ENCODE peak calls at places on chromosomes 5 and 9, in five cellular contexts. Y, H, Z, S and W are unnamed samples.
A peak's percentile ranks its signal among the peaks of the same experiment; 100 is the strongest.

GRCh38 chr5:156934450-156935211 is 28.4 kb downstream of the TIMD4 start:
- DNase-seq in Y (peak; percentile 49), H (peak; percentile 49), Z (no peak), S (peak; percentile 46), W (no peak)

GRCh38 chr5:179613460-179614071 is 9.9 kb downstream of the HNRNPH1 start:
- DNase-seq in Y (no peak), H (no peak), Z (no peak), S (no peak), W (no peak)

GRCh38 chr9:35333551-35333950 is 156.4 kb upstream of the RUSC2 start:
- DNase-seq in Y (no peak), H (no peak), Z (peak; percentile 52), S (no peak), W (no peak)

GRCh38 chr9:132537352-132537751 is 45.1 kb upstream of the BARHL1 start:
- DNase-seq in Y (no peak), H (no peak), Z (no peak), S (no peak), W (no peak)

GRCh38 chr5:111223086-111223789 is 946 bp upstream of the CAMK4 start:
- DNase-seq in Y (no peak), H (no peak), Z (no peak), S (peak; percentile 36), W (no peak)

GRCh38 chr5:73363911-73364730 is 84.5 kb downstream of the FOXD1 start:
- DNase-seq in Y (no peak), H (no peak), Z (peak; percentile 78), S (no peak), W (no peak)

GRCh38 chr5:171424726-171425125 is 5.3 kb downstream of the FGF18 start:
- DNase-seq in Y (no peak), H (no peak), Z (no peak), S (no peak), W (no peak)

GRCh38 chr5:75367401-75367800 is 30.4 kb downstream of the HMGCR start:
- DNase-seq in Y (no peak), H (no peak), Z (peak; percentile 21), S (no peak), W (no peak)

GRCh38 chr5:151617841-151618710 is 26.9 kb upstream of the FAT2 start:
- DNase-seq in Y (no peak), H (no peak), Z (no peak), S (no peak), W (no peak)

GRCh38 chr5:2259494-2260107 is 376.9 kb upstream of the IRX4 start:
- DNase-seq in Y (no peak), H (no peak), Z (no peak), S (no peak), W (no peak)

GRCh38 chr9:23117621-23118020 is 671.0 kb downstream of the DMRTA1 start:
- DNase-seq in Y (no peak), H (no peak), Z (peak; percentile 87), S (no peak), W (no peak)

GRCh38 chr9:112867275-112867991 is 23.2 kb downstream of the SLC46A2 start:
- DNase-seq in Y (no peak), H (no peak), Z (peak; percentile 71), S (no peak), W (no peak)

GRCh38 chr9:133956520-133957076 is 35.5 kb downstream of the VAV2 start:
- DNase-seq in Y (no peak), H (peak; percentile 65), Z (no peak), S (no peak), W (no peak)

GRCh38 chr5:43352916-43353315 is 39.7 kb upstream of the HMGCS1 start:
- DNase-seq in Y (no peak), H (no peak), Z (no peak), S (no peak), W (no peak)

GRCh38 chr5:118069452-118069851 is 918.9 kb downstream of the DTWD2 start:
- DNase-seq in Y (no peak), H (no peak), Z (no peak), S (no peak), W (no peak)

GRCh38 chr9:126261584-126262356 is 64.9 kb upstream of the MVB12B start:
- DNase-seq in Y (no peak), H (no peak), Z (no peak), S (no peak), W (no peak)

GRCh38 chr9:126114850-126115460 is 211.7 kb upstream of the MVB12B start:
- DNase-seq in Y (no peak), H (no peak), Z (no peak), S (peak; percentile 22), W (no peak)

GRCh38 chr5:44051591-44051990 is 337.6 kb downstream of the FGF10 start:
- DNase-seq in Y (no peak), H (no peak), Z (no peak), S (peak; percentile 16), W (no peak)

GRCh38 chr9:128554155-128554862 is 1.9 kb downstream of the SPTAN1 start:
- DNase-seq in Y (peak; percentile 14), H (peak; percentile 72), Z (peak; percentile 73), S (no peak), W (no peak)

GRCh38 chr5:83048277-83048676 is 28.9 kb downstream of the TMEM167A start:
- DNase-seq in Y (no peak), H (no peak), Z (no peak), S (no peak), W (no peak)

GRCh38 chr9:119370816-119371215 is 1.6 kb upstream of the BRINP1 start:
- DNase-seq in Y (no peak), H (peak; percentile 60), Z (no peak), S (no peak), W (no peak)

GRCh38 chr5:148393390-148393741 is 9.6 kb downstream of the FBXO38 start:
- DNase-seq in Y (no peak), H (no peak), Z (no peak), S (peak; percentile 77), W (no peak)

GRCh38 chr5:160150381-160150780 is 31.1 kb upstream of the PWWP2A start:
- DNase-seq in Y (no peak), H (no peak), Z (no peak), S (no peak), W (no peak)

GRCh38 chr5:154780128-154780527 is 25.0 kb downstream of the LARP1 start:
- DNase-seq in Y (no peak), H (no peak), Z (no peak), S (no peak), W (no peak)

GRCh38 chr5:135737701-135738563 is 96.5 kb upstream of the SLC25A48 start:
- DNase-seq in Y (no peak), H (no peak), Z (no peak), S (no peak), W (no peak)

GRCh38 chr9:98251554-98251953 is 3.9 kb downstream of the TBC1D2 start:
- DNase-seq in Y (no peak), H (no peak), Z (no peak), S (no peak), W (no peak)

GRCh38 chr5:143979044-143979690 is 167.2 kb downstream of the HMHB1 start:
- DNase-seq in Y (no peak), H (no peak), Z (no peak), S (no peak), W (no peak)

GRCh38 chr5:113293613-113294340 is 141.0 kb downstream of the TSSK1B start:
- DNase-seq in Y (no peak), H (peak; percentile 7), Z (no peak), S (peak; percentile 25), W (no peak)

GRCh38 chr9:131809941-131810344 is 70.1 kb upstream of the RAPGEF1 start:
- DNase-seq in Y (no peak), H (no peak), Z (no peak), S (peak; percentile 7), W (no peak)

GRCh38 chr9:24552526-24552925 is 6.8 kb upstream of the IZUMO3 start:
- DNase-seq in Y (no peak), H (no peak), Z (no peak), S (no peak), W (no peak)

GRCh38 chr5:58838732-58839131 is 255.9 kb downstream of the RAB3C start:
- DNase-seq in Y (no peak), H (no peak), Z (no peak), S (no peak), W (no peak)